ENCODE peak calls at places on chromosomes 1 and 21, in five cellular contexts. One of them, this sample, is unnamed.

GRCh38 chr1:79079770-79080169 is 73.2 kb upstream of the ADGRL4 start:
- DNase-seq in NCI-H1092: no peak
- DNase-seq in stimulated activated CD4-positive, alpha-beta T cell treated with anti-CD3 and anti-CD28 coated beads, Interleukin-15, amount 100 ng/mL, for 24 hours: no peak
- DNase-seq in activated naive CD4-positive, alpha-beta T cell treated with Interleukin-2 at 50 U/mL for 16 hours: no peak
- DNase-seq in HT1080: peak; percentile 84
- DNase-seq in this sample: peak; percentile 78

GRCh38 chr1:154607084-154607747 is 770 bp downstream of the ADAR start:
- DNase-seq in NCI-H1092: no peak
- DNase-seq in stimulated activated CD4-positive, alpha-beta T cell treated with anti-CD3 and anti-CD28 coated beads, Interleukin-15, amount 100 ng/mL, for 24 hours: no peak
- DNase-seq in activated naive CD4-positive, alpha-beta T cell treated with Interleukin-2 at 50 U/mL for 16 hours: peak; percentile 12
- DNase-seq in HT1080: peak; percentile 19
- DNase-seq in this sample: no peak

GRCh38 chr1:97186381-97186780 is 464.8 kb downstream of the PTBP2 start:
- DNase-seq in NCI-H1092: no peak
- DNase-seq in stimulated activated CD4-positive, alpha-beta T cell treated with anti-CD3 and anti-CD28 coated beads, Interleukin-15, amount 100 ng/mL, for 24 hours: peak; percentile 2
- DNase-seq in activated naive CD4-positive, alpha-beta T cell treated with Interleukin-2 at 50 U/mL for 16 hours: no peak
- DNase-seq in HT1080: peak; percentile 19
- DNase-seq in this sample: no peak

GRCh38 chr1:62912028-62912638 is 128.2 kb downstream of the ATG4C start:
- DNase-seq in NCI-H1092: no peak
- DNase-seq in stimulated activated CD4-positive, alpha-beta T cell treated with anti-CD3 and anti-CD28 coated beads, Interleukin-15, amount 100 ng/mL, for 24 hours: no peak
- DNase-seq in activated naive CD4-positive, alpha-beta T cell treated with Interleukin-2 at 50 U/mL for 16 hours: no peak
- DNase-seq in HT1080: no peak
- DNase-seq in this sample: peak; percentile 5

GRCh38 chr1:89546082-89546889 is 21.7 kb downstream of the LRRC8B start:
- DNase-seq in NCI-H1092: no peak
- DNase-seq in stimulated activated CD4-positive, alpha-beta T cell treated with anti-CD3 and anti-CD28 coated beads, Interleukin-15, amount 100 ng/mL, for 24 hours: no peak
- DNase-seq in activated naive CD4-positive, alpha-beta T cell treated with Interleukin-2 at 50 U/mL for 16 hours: no peak
- DNase-seq in HT1080: peak; percentile 15
- DNase-seq in this sample: no peak

GRCh38 chr1:244651956-244652698 is 799 bp upstream of the DESI2 start:
- DNase-seq in NCI-H1092: no peak
- DNase-seq in stimulated activated CD4-positive, alpha-beta T cell treated with anti-CD3 and anti-CD28 coated beads, Interleukin-15, amount 100 ng/mL, for 24 hours: no peak
- DNase-seq in activated naive CD4-positive, alpha-beta T cell treated with Interleukin-2 at 50 U/mL for 16 hours: no peak
- DNase-seq in HT1080: no peak
- DNase-seq in this sample: no peak

GRCh38 chr1:59061876-59062275 is 235.0 kb upstream of the FGGY start:
- DNase-seq in NCI-H1092: no peak
- DNase-seq in stimulated activated CD4-positive, alpha-beta T cell treated with anti-CD3 and anti-CD28 coated beads, Interleukin-15, amount 100 ng/mL, for 24 hours: no peak
- DNase-seq in activated naive CD4-positive, alpha-beta T cell treated with Interleukin-2 at 50 U/mL for 16 hours: no peak
- DNase-seq in HT1080: peak; percentile 49
- DNase-seq in this sample: peak; percentile 85

GRCh38 chr21:38460171-38460742 is 38.0 kb downstream of the ERG start:
- DNase-seq in NCI-H1092: no peak
- DNase-seq in stimulated activated CD4-positive, alpha-beta T cell treated with anti-CD3 and anti-CD28 coated beads, Interleukin-15, amount 100 ng/mL, for 24 hours: no peak
- DNase-seq in activated naive CD4-positive, alpha-beta T cell treated with Interleukin-2 at 50 U/mL for 16 hours: no peak
- DNase-seq in HT1080: peak; percentile 58
- DNase-seq in this sample: peak; percentile 57

GRCh38 chr1:55781944-55782482 is 566.8 kb upstream of the USP24 start:
- DNase-seq in NCI-H1092: peak; percentile 36
- DNase-seq in stimulated activated CD4-positive, alpha-beta T cell treated with anti-CD3 and anti-CD28 coated beads, Interleukin-15, amount 100 ng/mL, for 24 hours: no peak
- DNase-seq in activated naive CD4-positive, alpha-beta T cell treated with Interleukin-2 at 50 U/mL for 16 hours: no peak
- DNase-seq in HT1080: peak; percentile 85
- DNase-seq in this sample: peak; percentile 85

GRCh38 chr1:160400646-160401486 is 502 bp downstream of the VANGL2 start:
- DNase-seq in NCI-H1092: peak; percentile 61
- DNase-seq in stimulated activated CD4-positive, alpha-beta T cell treated with anti-CD3 and anti-CD28 coated beads, Interleukin-15, amount 100 ng/mL, for 24 hours: peak; percentile 17
- DNase-seq in activated naive CD4-positive, alpha-beta T cell treated with Interleukin-2 at 50 U/mL for 16 hours: no peak
- DNase-seq in HT1080: no peak
- DNase-seq in this sample: no peak

GRCh38 chr1:26284597-26285351 is 4.9 kb downstream of the SH3BGRL3 start:
- DNase-seq in NCI-H1092: no peak
- DNase-seq in stimulated activated CD4-positive, alpha-beta T cell treated with anti-CD3 and anti-CD28 coated beads, Interleukin-15, amount 100 ng/mL, for 24 hours: peak; percentile 98
- DNase-seq in activated naive CD4-positive, alpha-beta T cell treated with Interleukin-2 at 50 U/mL for 16 hours: peak; percentile 97
- DNase-seq in HT1080: peak; percentile 94
- DNase-seq in this sample: peak; percentile 83

GRCh38 chr1:247090455-247090854 is 11.8 kb upstream of the ZNF670 start:
- DNase-seq in NCI-H1092: no peak
- DNase-seq in stimulated activated CD4-positive, alpha-beta T cell treated with anti-CD3 and anti-CD28 coated beads, Interleukin-15, amount 100 ng/mL, for 24 hours: no peak
- DNase-seq in activated naive CD4-positive, alpha-beta T cell treated with Interleukin-2 at 50 U/mL for 16 hours: no peak
- DNase-seq in HT1080: no peak
- DNase-seq in this sample: no peak

GRCh38 chr1:110341146-110341871 is 2.1 kb downstream of the RBM15 start:
- DNase-seq in NCI-H1092: no peak
- DNase-seq in stimulated activated CD4-positive, alpha-beta T cell treated with anti-CD3 and anti-CD28 coated beads, Interleukin-15, amount 100 ng/mL, for 24 hours: no peak
- DNase-seq in activated naive CD4-positive, alpha-beta T cell treated with Interleukin-2 at 50 U/mL for 16 hours: no peak
- DNase-seq in HT1080: no peak
- DNase-seq in this sample: no peak

GRCh38 chr21:14945176-14945575 is 119.6 kb downstream of the NRIP1 start:
- DNase-seq in NCI-H1092: no peak
- DNase-seq in stimulated activated CD4-positive, alpha-beta T cell treated with anti-CD3 and anti-CD28 coated beads, Interleukin-15, amount 100 ng/mL, for 24 hours: no peak
- DNase-seq in activated naive CD4-positive, alpha-beta T cell treated with Interleukin-2 at 50 U/mL for 16 hours: no peak
- DNase-seq in HT1080: no peak
- DNase-seq in this sample: no peak

GRCh38 chr1:68516066-68516465 is 19.2 kb upstream of the DEPDC1 start:
- DNase-seq in NCI-H1092: no peak
- DNase-seq in stimulated activated CD4-positive, alpha-beta T cell treated with anti-CD3 and anti-CD28 coated beads, Interleukin-15, amount 100 ng/mL, for 24 hours: no peak
- DNase-seq in activated naive CD4-positive, alpha-beta T cell treated with Interleukin-2 at 50 U/mL for 16 hours: no peak
- DNase-seq in HT1080: no peak
- DNase-seq in this sample: no peak

GRCh38 chr1:156692958-156693857 is 12.2 kb downstream of the CRABP2 start:
- DNase-seq in NCI-H1092: no peak
- DNase-seq in stimulated activated CD4-positive, alpha-beta T cell treated with anti-CD3 and anti-CD28 coated beads, Interleukin-15, amount 100 ng/mL, for 24 hours: no peak
- DNase-seq in activated naive CD4-positive, alpha-beta T cell treated with Interleukin-2 at 50 U/mL for 16 hours: no peak
- DNase-seq in HT1080: no peak
- DNase-seq in this sample: no peak

GRCh38 chr21:31191553-31191952 is 152.5 kb downstream of the TIAM1 start:
- DNase-seq in NCI-H1092: no peak
- DNase-seq in stimulated activated CD4-positive, alpha-beta T cell treated with anti-CD3 and anti-CD28 coated beads, Interleukin-15, amount 100 ng/mL, for 24 hours: peak; percentile 42
- DNase-seq in activated naive CD4-positive, alpha-beta T cell treated with Interleukin-2 at 50 U/mL for 16 hours: peak; percentile 33
- DNase-seq in HT1080: no peak
- DNase-seq in this sample: no peak

GRCh38 chr1:26401891-26402290 is 8.7 kb upstream of the LIN28A start:
- DNase-seq in NCI-H1092: no peak
- DNase-seq in stimulated activated CD4-positive, alpha-beta T cell treated with anti-CD3 and anti-CD28 coated beads, Interleukin-15, amount 100 ng/mL, for 24 hours: no peak
- DNase-seq in activated naive CD4-positive, alpha-beta T cell treated with Interleukin-2 at 50 U/mL for 16 hours: no peak
- DNase-seq in HT1080: no peak
- DNase-seq in this sample: no peak

GRCh38 chr1:157411064-157411463 is 141.3 kb downstream of the FCRL5 start:
- DNase-seq in NCI-H1092: no peak
- DNase-seq in stimulated activated CD4-positive, alpha-beta T cell treated with anti-CD3 and anti-CD28 coated beads, Interleukin-15, amount 100 ng/mL, for 24 hours: no peak
- DNase-seq in activated naive CD4-positive, alpha-beta T cell treated with Interleukin-2 at 50 U/mL for 16 hours: no peak
- DNase-seq in HT1080: no peak
- DNase-seq in this sample: no peak

GRCh38 chr1:9068971-9069323 is 488 bp downstream of the SLC2A5 start:
- DNase-seq in NCI-H1092: no peak
- DNase-seq in stimulated activated CD4-positive, alpha-beta T cell treated with anti-CD3 and anti-CD28 coated beads, Interleukin-15, amount 100 ng/mL, for 24 hours: no peak
- DNase-seq in activated naive CD4-positive, alpha-beta T cell treated with Interleukin-2 at 50 U/mL for 16 hours: no peak
- DNase-seq in HT1080: no peak
- DNase-seq in this sample: no peak

GRCh38 chr1:14055442-14056225 is 355.6 kb downstream of the PRDM2 start:
- DNase-seq in NCI-H1092: no peak
- DNase-seq in stimulated activated CD4-positive, alpha-beta T cell treated with anti-CD3 and anti-CD28 coated beads, Interleukin-15, amount 100 ng/mL, for 24 hours: no peak
- DNase-seq in activated naive CD4-positive, alpha-beta T cell treated with Interleukin-2 at 50 U/mL for 16 hours: no peak
- DNase-seq in HT1080: peak; percentile 24
- DNase-seq in this sample: peak; percentile 48

GRCh38 chr21:45055861-45056260 is 18.5 kb upstream of the ADARB1 start:
- DNase-seq in NCI-H1092: no peak
- DNase-seq in stimulated activated CD4-positive, alpha-beta T cell treated with anti-CD3 and anti-CD28 coated beads, Interleukin-15, amount 100 ng/mL, for 24 hours: no peak
- DNase-seq in activated naive CD4-positive, alpha-beta T cell treated with Interleukin-2 at 50 U/mL for 16 hours: no peak
- DNase-seq in HT1080: no peak
- DNase-seq in this sample: no peak

This sample was measured in astrocyte of the cerebellum.